ENCODE peak calls at places on chromosomes 11 and 22, in six cellular contexts. K is Peyer's patch; U is Caco-2; M is naive thymus-derived CD4-positive, alpha-beta T cell; B is endodermal cell; N is body of pancreas. X is an unnamed sample. For H3K27me3 and H3K36me3, the result is how much of the 10 kb centered on the place peaks cover.

GRCh38 chr22:49724030-49724892 is 103.4 kb downstream of the BRD1 start:
- DNase-seq in K (no peak), U (no peak), M (no peak), B (no peak), N (no peak), X (no peak)

GRCh38 chr11:79150320-79150719 is 290.5 kb downstream of the TENM4 start:
- DNase-seq in K (no peak), U (no peak), M (no peak), B (peak), N (no peak), X (peak)

GRCh38 chr11:12540075-12540685 is 134.0 kb upstream of the TEAD1 start:
- DNase-seq in K (no peak), U (no peak), M (no peak), B (no peak), N (no peak), X (peak)

GRCh38 chr11:17012712-17013547 is 1.3 kb downstream of the PLEKHA7 start:
- DNase-seq in K (peak), U (peak), M (no peak), B (peak), N (peak), X (peak)

GRCh38 chr22:43345761-43346261 is 2.6 kb upstream of the SCUBE1 start:
- DNase-seq in K (no peak), U (no peak), M (no peak), B (peak), N (no peak), X (no peak)

GRCh38 chr11:17813391-17814059 is 78.9 kb downstream of the KCNC1 start:
- DNase-seq in K (no peak), U (no peak), M (no peak), B (no peak), N (no peak), X (no peak)

GRCh38 chr22:46401370-46401769 is 65.9 kb downstream of the TRMU start:
- DNase-seq in K (no peak), U (no peak), M (no peak), B (no peak), N (no peak), X (no peak)

GRCh38 chr11:74679513-74679865 is 51.7 kb downstream of the CHRDL2 start:
- DNase-seq in K (no peak), U (no peak), M (no peak), B (peak), N (no peak), X (no peak)

GRCh38 chr11:45959851-45960250 is 37.4 kb downstream of the LARGE2 start:
- DNase-seq in K (no peak), U (no peak), M (no peak), B (no peak), N (no peak), X (peak)

GRCh38 chr22:29073618-29074275 is 912 bp downstream of the KREMEN1 start:
- DNase-seq in K (peak), U (peak), M (peak), B (peak), N (peak), X (peak)

GRCh38 chr11:44377121-44377520 is 67.2 kb upstream of the ALX4 start:
- DNase-seq in K (no peak), U (no peak), M (no peak), B (no peak), N (no peak), X (no peak)

GRCh38 chr11:123033895-123034294 is 28.0 kb downstream of the HSPA8 start:
- DNase-seq in K (no peak), U (no peak), M (no peak), B (peak), N (no peak), X (no peak)

GRCh38 chr11:74024630-74025029 is 15.7 kb upstream of the UCP3 start:
- DNase-seq in K (no peak), U (no peak), M (no peak), B (no peak), N (peak), X (peak)

GRCh38 chr22:27726726-27727449 is 74.7 kb downstream of the MN1 start:
- DNase-seq in K (no peak), U (no peak), M (no peak), B (peak), N (peak), X (peak)

GRCh38 chr11:127451852-127452251 is 451.3 kb upstream of the KIRREL3 start:
- DNase-seq in K (no peak), U (no peak), M (no peak), B (no peak), N (no peak), X (no peak)

DNA sequence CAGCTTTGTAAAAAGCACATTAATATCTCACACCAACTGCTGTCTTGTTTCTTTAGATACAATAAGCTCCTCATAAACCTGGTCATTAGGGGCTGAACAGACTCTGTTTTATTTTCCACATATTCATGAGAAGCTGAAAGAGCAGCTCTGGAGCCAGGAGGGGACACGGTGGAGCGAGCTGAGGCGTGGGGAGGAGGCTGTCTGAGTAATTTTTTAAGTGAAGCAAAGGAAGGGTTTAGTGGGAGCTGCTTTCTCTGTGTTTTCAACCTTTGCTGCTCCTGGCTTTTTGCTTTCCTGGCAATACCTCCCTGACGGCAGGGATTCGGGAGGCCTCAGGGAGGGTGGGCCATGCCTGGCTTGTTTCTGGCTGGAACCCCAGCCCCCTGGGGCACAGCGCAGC is 67.0 kb upstream of the EIF3D start:
- DNase-seq in K (no peak), U (no peak), M (no peak), B (peak), N (no peak), X (no peak)
- H3K27me3 ChIP-seq in K (under half), U (under half), M (under half), B (under half), N (under half), X (under half)

DNA sequence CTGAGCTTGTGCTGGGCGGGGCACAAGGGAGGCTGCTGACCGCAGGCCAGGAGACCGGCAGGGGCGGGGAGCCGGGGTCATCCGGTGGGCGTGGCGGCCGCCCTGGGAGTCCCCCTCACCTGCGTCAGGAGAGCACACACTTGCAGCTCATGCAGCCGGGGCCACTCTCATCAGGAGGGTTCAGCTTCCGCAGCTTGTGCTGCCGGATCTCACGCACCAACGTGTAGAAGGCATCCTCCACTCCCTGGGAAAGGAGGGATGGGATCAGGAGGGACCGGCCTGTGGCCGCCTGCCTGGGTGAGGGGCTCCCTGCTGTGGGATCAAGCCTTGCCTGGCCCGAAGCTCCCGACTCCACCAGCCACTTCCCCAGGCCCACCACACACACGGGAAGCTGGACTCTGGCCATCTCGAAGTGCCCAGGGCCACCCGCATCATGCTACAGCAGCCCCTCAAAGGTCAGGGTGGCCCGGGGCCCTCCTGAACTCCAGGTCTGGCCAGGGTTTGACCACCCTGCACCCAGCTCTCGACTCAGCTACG is 2.8 kb downstream of the HRAS start:
- DNase-seq in K (peak), U (no peak), M (no peak), B (no peak), N (no peak), X (no peak)
- H3K36me3 ChIP-seq in K (under half), U (under half), M (under half), B (under half), N (under half), X (under half)

DNA sequence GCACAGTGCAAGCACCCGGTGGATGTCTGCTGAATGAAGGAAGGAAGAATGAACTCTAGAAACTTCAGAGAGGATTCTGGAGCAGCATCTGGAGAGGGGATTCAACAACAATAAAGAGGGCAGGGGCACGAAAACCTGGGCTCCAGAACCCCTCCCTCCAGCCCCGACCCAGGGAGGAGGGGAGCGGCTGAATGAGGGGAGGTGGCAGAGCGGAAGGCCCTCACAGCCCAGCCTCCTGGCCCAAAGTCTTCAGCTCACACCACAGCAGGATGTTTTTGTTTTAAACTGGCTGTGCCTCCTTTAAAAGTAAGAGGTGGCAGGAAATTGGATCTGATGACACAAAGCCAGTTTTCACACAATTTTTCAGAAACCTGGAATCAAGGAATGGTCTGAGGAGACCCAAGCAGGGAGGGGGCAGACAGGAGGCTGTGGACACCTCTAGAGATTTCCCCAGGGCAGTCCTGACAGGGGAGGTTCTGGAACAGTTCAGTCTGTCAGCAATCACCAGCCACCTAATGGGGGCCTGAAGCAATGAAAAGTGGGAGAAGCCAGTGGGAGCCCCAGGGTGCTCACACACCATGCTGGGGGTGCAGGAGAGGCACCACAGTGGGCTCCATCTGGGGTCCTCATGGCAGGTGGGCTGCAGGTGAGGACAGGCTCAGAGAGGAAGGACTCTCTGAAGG is 44.4 kb upstream of the TCF20 start:
- DNase-seq in K (no peak), U (no peak), M (no peak), B (no peak), N (no peak), X (no peak)
- H3K27me3 ChIP-seq in K (under half), U (under half), M (under half), B (under half), N (under half), X (under half)

GRCh38 chr11:108167624-108168023 is 46.3 kb downstream of the ACAT1 start:
- DNase-seq in K (no peak), U (no peak), M (no peak), B (no peak), N (no peak), X (no peak)
- H3K36me3 ChIP-seq in K (half or more), U (under half), M (under half), B (half or more), N (under half), X (under half)

GRCh38 chr11:64522036-64522435 is 69.0 kb upstream of the SLC22A12 start:
- DNase-seq in K (no peak), U (no peak), M (no peak), B (no peak), N (no peak), X (no peak)

GRCh38 chr11:64524534-64525042 is 66.4 kb upstream of the SLC22A12 start:
- DNase-seq in K (no peak), U (peak), M (no peak), B (no peak), N (no peak), X (no peak)

GRCh38 chr11:64525711-64526110 is 65.3 kb upstream of the SLC22A12 start:
- DNase-seq in K (no peak), U (no peak), M (no peak), B (no peak), N (no peak), X (no peak)

GRCh38 chr11:64522843-64523242 is 68.2 kb upstream of the SLC22A12 start:
- DNase-seq in K (no peak), U (no peak), M (no peak), B (no peak), N (no peak), X (no peak)

DNA sequence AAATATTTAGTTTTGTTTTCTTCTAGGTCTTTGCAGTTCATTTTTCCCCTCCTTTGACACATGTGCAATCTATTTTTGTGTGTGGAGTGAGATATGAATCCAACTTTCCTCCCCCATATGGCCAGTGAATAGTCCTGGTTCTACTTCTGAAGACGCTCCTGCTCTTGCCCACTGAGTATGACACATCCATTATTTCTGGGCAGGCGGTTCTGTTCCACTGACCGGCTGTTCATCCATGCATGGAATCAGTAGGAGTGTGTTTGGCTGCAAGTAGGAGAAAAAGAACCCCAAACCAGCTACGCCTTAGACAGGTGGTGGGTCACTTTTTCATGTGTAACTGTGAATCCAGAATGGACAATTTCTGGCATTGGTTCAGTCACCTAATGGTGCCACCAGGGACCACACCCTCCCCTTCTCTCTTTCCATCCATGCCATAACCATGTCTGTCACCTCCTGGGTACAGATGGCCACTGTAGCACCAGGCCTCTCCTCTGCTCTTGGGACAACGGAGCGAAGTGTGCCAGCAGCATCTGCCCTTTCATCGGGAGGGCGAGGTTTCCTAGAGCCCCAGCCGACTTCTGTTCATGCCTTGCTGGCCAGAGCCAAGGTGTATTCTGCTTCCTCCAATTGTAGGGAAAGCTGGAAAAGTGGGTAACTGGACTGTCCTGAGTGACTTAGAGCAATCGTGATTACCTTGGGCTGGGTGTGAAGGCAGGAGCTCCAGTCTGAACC is 67.4 kb upstream of the SLC22A12 start:
- DNase-seq in K (no peak), U (no peak), M (no peak), B (no peak), N (no peak), X (no peak)
- H3K27me3 ChIP-seq in K (under half), U (under half), M (under half), B (half or more), N (under half), X (under half)

DNA sequence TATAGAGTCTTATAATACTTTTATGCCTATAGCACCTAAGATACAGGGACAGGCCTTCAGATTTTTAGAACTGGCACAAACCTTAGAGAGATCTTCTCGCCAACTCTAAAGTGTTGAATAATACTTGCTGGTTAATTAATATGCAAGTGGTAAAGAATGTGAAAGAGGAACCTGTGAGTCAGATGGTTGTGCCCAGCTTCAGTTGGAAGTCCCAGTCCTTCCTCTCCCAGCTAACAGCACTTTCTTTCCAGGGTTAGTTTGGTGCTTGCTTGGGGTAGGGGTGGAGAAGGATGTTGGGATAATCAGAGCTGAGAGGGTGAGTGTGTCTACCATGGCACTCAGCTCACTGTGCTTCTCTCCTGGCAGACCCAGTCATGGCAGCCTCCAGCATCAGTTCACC is 4.9 kb upstream of the TMEM132A start:
- DNase-seq in K (no peak), U (no peak), M (no peak), B (no peak), N (no peak), X (no peak)
- H3K36me3 ChIP-seq in K (under half), U (under half), M (under half), B (under half), N (under half), X (under half)

DNA sequence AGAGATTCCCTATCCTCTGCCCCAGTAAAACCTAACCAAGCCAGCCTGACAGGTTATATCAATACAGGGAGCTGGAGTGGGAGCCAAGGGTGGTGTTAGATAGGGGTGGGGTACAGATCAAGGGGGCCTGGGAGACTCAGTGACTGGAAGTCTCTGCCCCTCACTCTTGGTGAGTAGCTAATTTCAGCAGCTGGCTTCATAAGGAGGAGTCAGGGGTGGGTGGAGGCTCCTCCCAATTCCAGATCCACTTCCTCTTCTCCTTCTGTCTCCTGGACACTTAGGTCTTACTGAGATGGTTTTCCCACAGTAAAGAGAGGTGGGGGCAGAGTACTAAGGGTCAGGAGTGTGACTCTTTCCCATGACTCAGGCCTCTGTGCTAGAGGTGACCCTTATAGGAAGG is 1.2 kb upstream of the VSIG2 start:
- DNase-seq in K (no peak), U (no peak), M (no peak), B (peak), N (no peak), X (no peak)
- H3K27me3 ChIP-seq in K (under half), U (under half), M (under half), B (half or more), N (under half), X (under half)

GRCh38 chr11:134236834-134237556 is 12.5 kb downstream of the VPS26B start:
- DNase-seq in K (no peak), U (no peak), M (no peak), B (no peak), N (no peak), X (no peak)
- H3K36me3 ChIP-seq in K (under half), U (under half), M (under half), B (under half), N (under half), X (under half)

GRCh38 chr11:412641-413119 is 2.1 kb downstream of the SIGIRR start:
- DNase-seq in K (no peak), U (peak), M (no peak), B (no peak), N (no peak), X (no peak)
- H3K27me3 ChIP-seq in K (under half), U (under half), M (under half), B (under half), N (under half), X (under half)

X was measured in fibroblast of lung.